ENCODE peak calls at places on chromosomes 6 and 20, in ten cellular contexts. One of them, this sample, is unnamed.

GRCh38 chr20:47355489-47356219 is 845 bp downstream of the ZMYND8 start:
- DNase-seq in heart right ventricle: no peak
- DNase-seq in body of pancreas: no peak
- DNase-seq in adrenal gland: no peak
- DNase-seq in SJSA1: peak; percentile 41
- DNase-seq in fibroblast of lung: peak; percentile 20
- DNase-seq in CD4-positive, CD25-positive, alpha-beta regulatory T cell: peak; percentile 52
- DNase-seq in transverse colon: no peak
- DNase-seq in CD8-positive, alpha-beta T cell: peak; percentile 31
- DNase-seq in neural progenitor cell: peak; percentile 37
- DNase-seq in this sample: no peak

GRCh38 chr6:170178561-170179477 is 112.1 kb downstream of the DLL1 start:
- DNase-seq in heart right ventricle: no peak
- DNase-seq in body of pancreas: peak; percentile 88
- DNase-seq in adrenal gland: no peak
- DNase-seq in SJSA1: no peak
- DNase-seq in fibroblast of lung: peak; percentile 68
- DNase-seq in CD4-positive, CD25-positive, alpha-beta regulatory T cell: no peak
- DNase-seq in transverse colon: peak; percentile 51
- DNase-seq in CD8-positive, alpha-beta T cell: no peak
- DNase-seq in neural progenitor cell: no peak
- DNase-seq in this sample: no peak

GRCh38 chr6:45931254-45931653 is 84.4 kb downstream of the CLIC5 start:
- DNase-seq in heart right ventricle: no peak
- DNase-seq in body of pancreas: no peak
- DNase-seq in adrenal gland: no peak
- DNase-seq in SJSA1: no peak
- DNase-seq in fibroblast of lung: no peak
- DNase-seq in CD4-positive, CD25-positive, alpha-beta regulatory T cell: no peak
- DNase-seq in transverse colon: no peak
- DNase-seq in CD8-positive, alpha-beta T cell: no peak
- DNase-seq in neural progenitor cell: no peak
- DNase-seq in this sample: no peak

GRCh38 chr20:3262566-3262965 is 23.6 kb upstream of the SLC4A11 start:
- DNase-seq in heart right ventricle: no peak
- DNase-seq in body of pancreas: no peak
- DNase-seq in adrenal gland: no peak
- DNase-seq in SJSA1: no peak
- DNase-seq in fibroblast of lung: peak; percentile 54
- DNase-seq in CD4-positive, CD25-positive, alpha-beta regulatory T cell: no peak
- DNase-seq in transverse colon: no peak
- DNase-seq in CD8-positive, alpha-beta T cell: no peak
- DNase-seq in neural progenitor cell: no peak
- DNase-seq in this sample: no peak

GRCh38 chr20:53331151-53331973 is 262.3 kb downstream of the ZNF217 start:
- DNase-seq in heart right ventricle: no peak
- DNase-seq in body of pancreas: no peak
- DNase-seq in adrenal gland: peak; percentile 49
- DNase-seq in SJSA1: peak; percentile 89
- DNase-seq in fibroblast of lung: peak; percentile 80
- DNase-seq in CD4-positive, CD25-positive, alpha-beta regulatory T cell: no peak
- DNase-seq in transverse colon: no peak
- DNase-seq in CD8-positive, alpha-beta T cell: no peak
- DNase-seq in neural progenitor cell: no peak
- DNase-seq in this sample: no peak

GRCh38 chr6:137949686-137950390 is 82.8 kb downstream of the TNFAIP3 start:
- DNase-seq in heart right ventricle: no peak
- DNase-seq in body of pancreas: no peak
- DNase-seq in adrenal gland: no peak
- DNase-seq in SJSA1: no peak
- DNase-seq in fibroblast of lung: no peak
- DNase-seq in CD4-positive, CD25-positive, alpha-beta regulatory T cell: peak; percentile 66
- DNase-seq in transverse colon: no peak
- DNase-seq in CD8-positive, alpha-beta T cell: no peak
- DNase-seq in neural progenitor cell: no peak
- DNase-seq in this sample: no peak

GRCh38 chr20:37541326-37541725 is 13.7 kb upstream of the BLCAP start:
- DNase-seq in heart right ventricle: no peak
- DNase-seq in body of pancreas: no peak
- DNase-seq in adrenal gland: no peak
- DNase-seq in SJSA1: no peak
- DNase-seq in fibroblast of lung: no peak
- DNase-seq in CD4-positive, CD25-positive, alpha-beta regulatory T cell: no peak
- DNase-seq in transverse colon: no peak
- DNase-seq in CD8-positive, alpha-beta T cell: no peak
- DNase-seq in neural progenitor cell: no peak
- DNase-seq in this sample: no peak

GRCh38 chr20:62946918-62947317 is 5.6 kb upstream of the SLC17A9 start:
- DNase-seq in heart right ventricle: no peak
- DNase-seq in body of pancreas: no peak
- DNase-seq in adrenal gland: peak; percentile 41
- DNase-seq in SJSA1: no peak
- DNase-seq in fibroblast of lung: no peak
- DNase-seq in CD4-positive, CD25-positive, alpha-beta regulatory T cell: no peak
- DNase-seq in transverse colon: no peak
- DNase-seq in CD8-positive, alpha-beta T cell: no peak
- DNase-seq in neural progenitor cell: no peak
- DNase-seq in this sample: no peak

DNA sequence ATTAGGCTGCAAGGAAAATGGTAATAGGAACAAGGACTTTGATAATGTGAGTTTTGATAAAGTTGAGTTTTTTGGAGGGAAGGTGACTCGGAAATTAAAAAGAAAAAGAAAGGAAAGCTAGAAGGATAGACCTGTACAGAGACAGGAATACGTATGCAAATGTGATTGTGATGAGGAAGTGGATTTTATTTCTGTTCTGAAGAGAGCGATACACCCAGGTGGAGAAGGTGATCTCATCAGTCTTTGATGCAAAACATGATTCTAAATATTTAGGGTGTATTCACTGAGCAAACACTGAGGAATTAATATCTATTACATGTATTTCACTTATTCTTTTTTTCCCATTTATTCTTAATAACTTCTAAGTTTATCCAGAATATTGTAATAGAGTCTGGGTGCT is 9.2 kb upstream of the PLEKHG1 start:
- DNase-seq in heart right ventricle: no peak
- DNase-seq in body of pancreas: no peak
- DNase-seq in adrenal gland: no peak
- DNase-seq in SJSA1: no peak
- DNase-seq in fibroblast of lung: no peak
- DNase-seq in CD4-positive, CD25-positive, alpha-beta regulatory T cell: no peak
- DNase-seq in transverse colon: no peak
- DNase-seq in CD8-positive, alpha-beta T cell: no peak
- DNase-seq in neural progenitor cell: no peak
- DNase-seq in this sample: no peak
- H3K27ac ChIP-seq in heart right ventricle: no peak overlapping the region
- H3K27ac ChIP-seq in body of pancreas: no peak overlapping the region
- H3K27ac ChIP-seq in adrenal gland: no peak overlapping the region
- H3K27ac ChIP-seq in SJSA1: no peak overlapping the region
- H3K27ac ChIP-seq in fibroblast of lung: no peak overlapping the region
- H3K27ac ChIP-seq in CD4-positive, CD25-positive, alpha-beta regulatory T cell: no peak overlapping the region
- H3K27ac ChIP-seq in transverse colon: no peak overlapping the region
- H3K27ac ChIP-seq in CD8-positive, alpha-beta T cell: no peak overlapping the region
- H3K27ac ChIP-seq in neural progenitor cell: no peak overlapping the region
- H3K27ac ChIP-seq in this sample: no peak overlapping the region

GRCh38 chr20:21322083-21322710 is 19.1 kb downstream of the XRN2 start:
- DNase-seq in heart right ventricle: no peak
- DNase-seq in body of pancreas: no peak
- DNase-seq in adrenal gland: no peak
- DNase-seq in SJSA1: no peak
- DNase-seq in fibroblast of lung: peak; percentile 35
- DNase-seq in CD4-positive, CD25-positive, alpha-beta regulatory T cell: no peak
- DNase-seq in transverse colon: no peak
- DNase-seq in CD8-positive, alpha-beta T cell: no peak
- DNase-seq in neural progenitor cell: no peak
- DNase-seq in this sample: no peak

GRCh38 chr20:21325296-21325695 is 22.2 kb downstream of the XRN2 start:
- DNase-seq in heart right ventricle: no peak
- DNase-seq in body of pancreas: no peak
- DNase-seq in adrenal gland: no peak
- DNase-seq in SJSA1: no peak
- DNase-seq in fibroblast of lung: peak; percentile 24
- DNase-seq in CD4-positive, CD25-positive, alpha-beta regulatory T cell: peak; percentile 64
- DNase-seq in transverse colon: no peak
- DNase-seq in CD8-positive, alpha-beta T cell: no peak
- DNase-seq in neural progenitor cell: no peak
- DNase-seq in this sample: no peak

GRCh38 chr20:21322921-21323321 is 19.8 kb downstream of the XRN2 start:
- DNase-seq in heart right ventricle: no peak
- DNase-seq in body of pancreas: no peak
- DNase-seq in adrenal gland: no peak
- DNase-seq in SJSA1: peak; percentile 16
- DNase-seq in fibroblast of lung: no peak
- DNase-seq in CD4-positive, CD25-positive, alpha-beta regulatory T cell: no peak
- DNase-seq in transverse colon: no peak
- DNase-seq in CD8-positive, alpha-beta T cell: no peak
- DNase-seq in neural progenitor cell: no peak
- DNase-seq in this sample: no peak

GRCh38 chr20:21323640-21324039 is 20.5 kb downstream of the XRN2 start:
- DNase-seq in heart right ventricle: no peak
- DNase-seq in body of pancreas: no peak
- DNase-seq in adrenal gland: peak; percentile 63
- DNase-seq in SJSA1: peak; percentile 72
- DNase-seq in fibroblast of lung: peak; percentile 70
- DNase-seq in CD4-positive, CD25-positive, alpha-beta regulatory T cell: no peak
- DNase-seq in transverse colon: peak; percentile 15
- DNase-seq in CD8-positive, alpha-beta T cell: no peak
- DNase-seq in neural progenitor cell: no peak
- DNase-seq in this sample: no peak

DNA sequence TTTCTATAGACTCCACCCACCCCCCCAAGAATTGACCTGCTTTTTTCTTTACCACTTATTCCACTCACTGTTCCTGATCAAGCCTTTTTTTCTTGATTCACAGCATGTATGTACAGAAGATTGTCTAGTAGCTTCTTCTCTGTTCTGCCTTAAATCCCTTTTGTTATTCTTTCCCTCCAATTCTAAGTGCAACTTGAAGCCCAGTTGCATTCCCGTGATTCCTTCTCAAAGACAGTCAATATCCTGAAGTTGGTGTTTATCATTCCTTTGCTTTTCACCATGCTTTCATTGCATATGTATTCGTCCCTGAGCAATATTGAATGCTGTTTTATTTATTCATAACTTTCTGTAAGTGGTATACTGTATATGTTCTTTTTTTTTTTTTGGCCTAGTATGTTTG is 21.0 kb downstream of the XRN2 start:
- DNase-seq in heart right ventricle: no peak
- DNase-seq in body of pancreas: no peak
- DNase-seq in adrenal gland: no peak
- DNase-seq in SJSA1: no peak
- DNase-seq in fibroblast of lung: peak; percentile 26
- DNase-seq in CD4-positive, CD25-positive, alpha-beta regulatory T cell: no peak
- DNase-seq in transverse colon: no peak
- DNase-seq in CD8-positive, alpha-beta T cell: no peak
- DNase-seq in neural progenitor cell: no peak
- DNase-seq in this sample: no peak
- H3K27ac ChIP-seq in heart right ventricle: no peak overlapping the region
- H3K27ac ChIP-seq in body of pancreas: no peak overlapping the region
- H3K27ac ChIP-seq in adrenal gland: no peak overlapping the region
- H3K27ac ChIP-seq in SJSA1: no peak overlapping the region
- H3K27ac ChIP-seq in fibroblast of lung: no peak overlapping the region
- H3K27ac ChIP-seq in CD4-positive, CD25-positive, alpha-beta regulatory T cell: no peak overlapping the region
- H3K27ac ChIP-seq in transverse colon: no peak overlapping the region
- H3K27ac ChIP-seq in CD8-positive, alpha-beta T cell: no peak overlapping the region
- H3K27ac ChIP-seq in neural progenitor cell: no peak overlapping the region
- H3K27ac ChIP-seq in this sample: no peak overlapping the region

DNA sequence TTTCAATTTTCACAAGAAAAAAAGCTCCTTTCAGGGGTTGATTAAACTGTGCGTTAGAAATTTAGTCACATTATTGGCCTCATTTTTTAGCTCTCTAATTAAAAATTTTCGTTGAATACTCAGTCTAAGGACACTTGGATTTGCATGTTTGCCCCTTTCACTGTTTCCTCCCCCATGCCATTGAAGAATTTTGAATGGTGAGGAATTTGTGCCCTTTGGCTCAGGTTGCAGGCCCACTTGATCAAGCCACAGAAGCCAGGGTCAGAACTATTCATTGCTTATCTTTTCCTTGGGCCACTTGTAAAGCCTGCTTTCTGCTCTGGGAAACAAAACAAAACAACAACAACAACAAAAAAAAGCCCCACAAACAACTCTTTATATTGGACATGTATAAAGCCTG is 12.2 kb downstream of the LIN28B start:
- DNase-seq in heart right ventricle: no peak
- DNase-seq in body of pancreas: no peak
- DNase-seq in adrenal gland: no peak
- DNase-seq in SJSA1: no peak
- DNase-seq in fibroblast of lung: no peak
- DNase-seq in CD4-positive, CD25-positive, alpha-beta regulatory T cell: no peak
- DNase-seq in transverse colon: no peak
- DNase-seq in CD8-positive, alpha-beta T cell: no peak
- DNase-seq in neural progenitor cell: peak; percentile 68
- DNase-seq in this sample: no peak
- H3K27ac ChIP-seq in heart right ventricle: no peak overlapping the region
- H3K27ac ChIP-seq in body of pancreas: no peak overlapping the region
- H3K27ac ChIP-seq in adrenal gland: no peak overlapping the region
- H3K27ac ChIP-seq in SJSA1: no peak overlapping the region
- H3K27ac ChIP-seq in fibroblast of lung: no peak overlapping the region
- H3K27ac ChIP-seq in CD4-positive, CD25-positive, alpha-beta regulatory T cell: no peak overlapping the region
- H3K27ac ChIP-seq in transverse colon: no peak overlapping the region
- H3K27ac ChIP-seq in CD8-positive, alpha-beta T cell: no peak overlapping the region
- H3K27ac ChIP-seq in neural progenitor cell: peak overlapping the region; percentile 89
- H3K27ac ChIP-seq in this sample: no peak overlapping the region

GRCh38 chr6:29726795-29727194 is 3.6 kb downstream of the HLA-F start:
- DNase-seq in heart right ventricle: no peak
- DNase-seq in body of pancreas: no peak
- DNase-seq in adrenal gland: no peak
- DNase-seq in SJSA1: no peak
- DNase-seq in fibroblast of lung: no peak
- DNase-seq in CD4-positive, CD25-positive, alpha-beta regulatory T cell: no peak
- DNase-seq in transverse colon: no peak
- DNase-seq in CD8-positive, alpha-beta T cell: no peak
- DNase-seq in neural progenitor cell: no peak
- DNase-seq in this sample: no peak

GRCh38 chr6:29724937-29725869 is 2.0 kb downstream of the HLA-F start:
- DNase-seq in heart right ventricle: no peak
- DNase-seq in body of pancreas: no peak
- DNase-seq in adrenal gland: no peak
- DNase-seq in SJSA1: no peak
- DNase-seq in fibroblast of lung: no peak
- DNase-seq in CD4-positive, CD25-positive, alpha-beta regulatory T cell: no peak
- DNase-seq in transverse colon: no peak
- DNase-seq in CD8-positive, alpha-beta T cell: no peak
- DNase-seq in neural progenitor cell: no peak
- DNase-seq in this sample: no peak

GRCh38 chr6:29727637-29728036 is 4.4 kb downstream of the HLA-F start:
- DNase-seq in heart right ventricle: no peak
- DNase-seq in body of pancreas: no peak
- DNase-seq in adrenal gland: no peak
- DNase-seq in SJSA1: no peak
- DNase-seq in fibroblast of lung: no peak
- DNase-seq in CD4-positive, CD25-positive, alpha-beta regulatory T cell: no peak
- DNase-seq in transverse colon: no peak
- DNase-seq in CD8-positive, alpha-beta T cell: no peak
- DNase-seq in neural progenitor cell: no peak
- DNase-seq in this sample: no peak

GRCh38 chr6:29723666-29724588 is 693 bp downstream of the HLA-F start:
- DNase-seq in heart right ventricle: peak; percentile 60
- DNase-seq in body of pancreas: peak; percentile 39
- DNase-seq in adrenal gland: peak; percentile 31
- DNase-seq in SJSA1: peak; percentile 20
- DNase-seq in fibroblast of lung: no peak
- DNase-seq in CD4-positive, CD25-positive, alpha-beta regulatory T cell: peak; percentile 59
- DNase-seq in transverse colon: peak; percentile 72
- DNase-seq in CD8-positive, alpha-beta T cell: peak; percentile 71
- DNase-seq in neural progenitor cell: peak; percentile 68
- DNase-seq in this sample: no peak

GRCh38 chr6:29725981-29726380 is 2.7 kb downstream of the HLA-F start:
- DNase-seq in heart right ventricle: no peak
- DNase-seq in body of pancreas: no peak
- DNase-seq in adrenal gland: no peak
- DNase-seq in SJSA1: no peak
- DNase-seq in fibroblast of lung: no peak
- DNase-seq in CD4-positive, CD25-positive, alpha-beta regulatory T cell: no peak
- DNase-seq in transverse colon: no peak
- DNase-seq in CD8-positive, alpha-beta T cell: no peak
- DNase-seq in neural progenitor cell: no peak
- DNase-seq in this sample: no peak
- H3K27ac ChIP-seq in heart right ventricle: no peak overlapping the region
- H3K27ac ChIP-seq in body of pancreas: no peak overlapping the region
- H3K27ac ChIP-seq in adrenal gland: no peak overlapping the region
- H3K27ac ChIP-seq in SJSA1: no peak overlapping the region
- H3K27ac ChIP-seq in fibroblast of lung: no peak overlapping the region
- H3K27ac ChIP-seq in CD4-positive, CD25-positive, alpha-beta regulatory T cell: peak overlapping the region; percentile 98
- H3K27ac ChIP-seq in transverse colon: no peak overlapping the region
- H3K27ac ChIP-seq in CD8-positive, alpha-beta T cell: peak overlapping the region; percentile 15
- H3K27ac ChIP-seq in neural progenitor cell: no peak overlapping the region
- H3K27ac ChIP-seq in this sample: no peak overlapping the region

This sample was measured in caudate nucleus.